ENCODE peak calls at places on chromosomes 3 and 15, in four cellular contexts. V, H, K and T are unnamed samples.

GRCh38 chr3:61358364-61358763 is 107.1 kb upstream of the FHIT start:
- DNase-seq in V (no peak), H (no peak), K (peak), T (no peak)

GRCh38 chr3:36852071-36852470 is 87.7 kb upstream of the DCLK3 start:
- DNase-seq in V (no peak), H (no peak), K (no peak), T (no peak)

GRCh38 chr3:65635661-65636060 is 403.1 kb downstream of the MAGI1 start:
- DNase-seq in V (no peak), H (no peak), K (no peak), T (no peak)

GRCh38 chr3:7309707-7310106 is 448.8 kb downstream of the GRM7 start:
- DNase-seq in V (peak), H (no peak), K (peak), T (no peak)

GRCh38 chr3:183725387-183725786 is 27.8 kb downstream of the YEATS2 start:
- DNase-seq in V (no peak), H (no peak), K (no peak), T (no peak)

GRCh38 chr3:34065901-34066300 is 267.5 kb downstream of the PDCD6IP start:
- DNase-seq in V (no peak), H (no peak), K (no peak), T (no peak)

GRCh38 chr15:41001524-41001923 is 48.3 kb downstream of the CHAC1 start:
- DNase-seq in V (no peak), H (no peak), K (no peak), T (no peak)

GRCh38 chr3:160009525-160009924 is 20.9 kb downstream of the IL12A start:
- DNase-seq in V (no peak), H (no peak), K (no peak), T (no peak)

GRCh38 chr15:100714749-100715342 is 112.5 kb downstream of the ASB7 start:
- DNase-seq in V (no peak), H (no peak), K (peak), T (no peak)

GRCh38 chr15:34753236-34753894 is 1.4 kb downstream of the GJD2 start:
- DNase-seq in V (peak), H (peak), K (peak), T (no peak)

GRCh38 chr3:98788651-98789050 is 25.5 kb downstream of the ST3GAL6 start:
- DNase-seq in V (no peak), H (no peak), K (peak), T (no peak)

GRCh38 chr15:73265536-73266153 is 103.1 kb downstream of the HCN4 start:
- DNase-seq in V (peak), H (peak), K (no peak), T (no peak)

GRCh38 chr3:144270100-144270499 is 298.5 kb downstream of the DIPK2A start:
- DNase-seq in V (no peak), H (no peak), K (no peak), T (no peak)

GRCh38 chr3:111315911-111316310 is 226.1 kb upstream of the CD96 start:
- DNase-seq in V (no peak), H (peak), K (no peak), T (no peak)

GRCh38 chr15:80405970-80406369 is 1.8 kb downstream of the ARNT2 start:
- DNase-seq in V (no peak), H (no peak), K (no peak), T (no peak)

GRCh38 chr3:48088056-48088748 is 72.0 kb upstream of the MAP4 start:
- DNase-seq in V (no peak), H (no peak), K (peak), T (no peak)

GRCh38 chr3:151067158-151067557 is 18.3 kb upstream of the MED12L start:
- DNase-seq in V (no peak), H (no peak), K (no peak), T (no peak)
- TF ChIP-seq CTCF in V (no peak), H (peak), K (no peak), T (no peak)

GRCh38 chr3:194573680-194574437 is 59.4 kb downstream of the TMEM44 start:
- DNase-seq in V (no peak), H (no peak), K (peak), T (peak)
- TF ChIP-seq CTCF in V (peak), H (peak), K (peak), T (peak)

DNA sequence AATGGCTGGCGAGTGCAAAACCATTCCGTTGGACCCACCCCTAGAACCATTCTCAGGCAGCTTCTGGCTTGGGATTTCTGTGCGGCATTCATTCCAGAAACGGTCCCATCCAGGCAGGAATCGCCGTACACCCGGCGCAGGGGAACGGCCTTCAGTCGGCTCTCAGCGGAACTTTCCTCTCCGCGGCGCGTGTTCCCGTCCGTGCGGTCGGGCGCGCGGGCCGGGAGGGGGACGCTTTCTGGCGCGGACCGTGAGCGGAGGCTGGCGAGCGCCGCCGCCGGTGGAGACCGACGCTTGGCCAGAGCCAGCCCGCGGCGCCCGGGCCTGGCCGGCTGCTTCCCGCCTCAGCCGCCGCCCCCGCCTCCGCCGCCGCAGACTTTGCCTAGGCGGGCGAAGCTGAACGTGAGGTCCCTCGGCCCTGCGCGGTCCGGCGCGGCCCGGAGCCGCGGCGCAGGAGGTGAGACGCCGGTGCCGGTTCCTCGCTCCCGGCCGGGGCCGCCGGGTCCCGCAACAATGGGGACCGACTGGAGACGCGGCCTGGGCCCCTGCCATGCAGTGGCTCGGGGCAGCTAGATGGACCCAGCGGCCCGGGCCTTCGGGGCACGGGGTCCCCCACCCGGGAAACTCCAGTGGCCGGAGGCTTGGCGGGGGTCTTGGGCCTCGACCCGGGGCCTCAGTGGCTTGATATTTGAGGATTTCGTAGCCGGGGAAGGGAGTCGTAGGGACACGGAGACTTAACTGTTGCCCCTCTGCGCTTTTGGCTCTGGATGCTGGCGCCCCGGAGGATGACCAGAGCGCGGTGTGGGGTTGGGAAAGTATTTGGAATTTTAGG is at the start of gene RAD54L2:
- DNase-seq in V (peak), H (peak), K (peak), T (peak)
- TF ChIP-seq CTCF in V (no peak), H (peak), K (no peak), T (peak)

GRCh38 chr3:150370129-150370602 is 37.9 kb upstream of the TSC22D2 start:
- DNase-seq in V (peak), H (peak), K (peak), T (no peak)

GRCh38 chr3:150371741-150372254 is 36.3 kb upstream of the TSC22D2 start:
- DNase-seq in V (peak), H (peak), K (peak), T (no peak)

GRCh38 chr3:150370982-150371381 is 37.1 kb upstream of the TSC22D2 start:
- DNase-seq in V (no peak), H (no peak), K (no peak), T (no peak)

GRCh38 chr3:150373234-150373633 is 34.9 kb upstream of the TSC22D2 start:
- DNase-seq in V (no peak), H (no peak), K (no peak), T (no peak)

DNA sequence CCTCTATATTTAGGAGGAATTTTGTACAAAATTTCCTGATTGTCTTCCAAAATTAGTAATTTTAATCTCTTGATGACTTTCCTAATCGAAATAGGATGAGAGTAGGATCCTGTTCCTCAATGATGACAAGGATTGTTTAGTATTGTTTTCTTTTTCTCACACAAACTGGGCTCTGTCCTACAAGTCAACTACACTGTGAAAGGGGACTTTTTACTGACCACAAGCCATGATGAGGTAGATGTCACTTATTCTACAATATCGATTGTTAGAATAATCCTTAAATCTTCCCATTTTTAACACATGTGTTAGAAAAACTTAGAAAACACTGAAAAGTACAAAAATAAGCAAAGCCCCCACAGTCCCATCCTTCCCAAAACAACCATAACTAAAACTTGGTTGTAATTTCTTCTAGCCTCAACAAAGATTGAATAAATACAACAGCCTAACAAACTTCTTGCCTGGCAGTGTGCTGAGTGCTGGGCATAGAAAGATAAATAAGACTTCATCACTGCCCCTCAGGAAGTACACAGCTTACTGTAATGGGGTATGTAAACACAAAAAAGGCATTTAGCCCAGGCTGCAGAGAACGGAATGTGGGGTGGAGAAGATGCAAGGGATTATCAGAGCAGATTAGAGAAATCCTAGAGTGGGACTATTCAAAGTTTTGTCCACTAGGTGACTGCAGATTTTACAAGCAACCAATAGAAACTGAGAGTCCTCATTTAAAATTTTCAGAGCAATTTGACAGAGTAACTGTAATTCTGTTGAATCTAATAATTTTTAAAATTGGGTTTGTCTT is 35.6 kb upstream of the TSC22D2 start:
- DNase-seq in V (no peak), H (no peak), K (no peak), T (no peak)
- TF ChIP-seq CTCF in V (no peak), H (peak), K (no peak), T (no peak)

GRCh38 chr3:15858547-15859506 is 61.0 kb upstream of the ANKRD28 start:
- DNase-seq in V (no peak), H (peak), K (peak), T (no peak)
- TF ChIP-seq CTCF in V (no peak), H (peak), K (no peak), T (no peak)

GRCh38 chr3:172339892-172340291 is 108.4 kb downstream of the GHSR start:
- DNase-seq in V (no peak), H (no peak), K (peak), T (no peak)
- TF ChIP-seq CTCF in V (no peak), H (no peak), K (no peak), T (no peak)

GRCh38 chr3:156554842-156555687 is at the start of gene SSR3:
- DNase-seq in V (peak), H (peak), K (peak), T (peak)
- TF ChIP-seq CTCF in V (no peak), H (peak), K (no peak), T (no peak)

GRCh38 chr15:51735211-51735610 is 2.2 kb downstream of the LYSMD2 start:
- DNase-seq in V (no peak), H (no peak), K (no peak), T (no peak)
- TF ChIP-seq CTCF in V (no peak), H (peak), K (no peak), T (no peak)